ENCODE peak calls at places on chromosome 3, in four cellular contexts. V is GM23248, E is HCT116, I is hepatocyte. C is an unnamed sample.
A peak's percentile ranks its signal among the peaks of the same experiment; 100 is the strongest.

GRCh38 chr3:118987466-118987865 is 47.2 kb downstream of the IGSF11 start:
- DNase-seq in V (peak; percentile 47), E (no peak), I (peak; percentile 29), C (no peak)

GRCh38 chr3:11718582-11719405 is 75.1 kb upstream of the VGLL4 start:
- DNase-seq in V (peak; percentile 82), E (peak; percentile 26), I (peak; percentile 67), C (peak; percentile 57)

GRCh38 chr3:24522155-24522579 is 27.5 kb upstream of the THRB start:
- DNase-seq in V (no peak), E (no peak), I (peak; percentile 49), C (no peak)

GRCh38 chr3:155572085-155572484 is 172.8 kb downstream of the PLCH1 start:
- DNase-seq in V (peak; percentile 66), E (no peak), I (peak; percentile 12), C (no peak)

GRCh38 chr3:156300929-156301806 is 180.8 kb downstream of the KCNAB1 start:
- DNase-seq in V (no peak), E (no peak), I (no peak), C (no peak)

GRCh38 chr3:145557405-145557804 is 603.6 kb downstream of the PLOD2 start:
- DNase-seq in V (no peak), E (no peak), I (peak; percentile 4), C (no peak)

GRCh38 chr3:122200681-122201080 is 17.2 kb downstream of the CASR start:
- DNase-seq in V (no peak), E (no peak), I (no peak), C (no peak)

GRCh38 chr3:121592856-121593702 is at the start of gene FBXO40:
- DNase-seq in V (no peak), E (no peak), I (peak; percentile 52), C (peak; percentile 98)

GRCh38 chr3:174397848-174398247 is 461.3 kb upstream of the NAALADL2 start:
- DNase-seq in V (peak; percentile 46), E (peak; percentile 22), I (no peak), C (peak; percentile 29)

GRCh38 chr3:197749315-197749600 is 425 bp upstream of the FYTTD1 start:
- DNase-seq in V (peak; percentile 81), E (peak; percentile 35), I (peak; percentile 66), C (peak; percentile 56)

DNA sequence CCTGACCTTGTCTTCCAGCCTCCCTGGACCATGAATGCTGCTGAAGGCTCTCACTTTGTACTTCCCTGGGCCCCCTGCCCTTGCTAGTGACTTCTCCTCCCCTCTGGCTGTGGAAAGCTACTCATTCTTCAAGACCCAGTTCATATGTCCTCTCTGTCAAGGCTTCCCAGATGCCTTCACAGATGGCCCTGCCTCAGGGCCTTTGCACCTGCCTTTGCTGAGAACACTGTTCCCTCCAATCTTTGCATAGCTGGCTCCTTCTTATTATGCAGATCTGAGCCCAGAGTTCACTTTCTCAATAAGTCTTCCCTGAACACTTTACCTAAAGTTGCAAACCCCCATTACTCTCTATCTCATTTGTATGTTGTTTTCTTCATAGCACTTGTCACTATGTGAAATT is 97.1 kb upstream of the CTDSPL start:
- DNase-seq in V (no peak), E (no peak), I (no peak), C (no peak)
- H3K4me1 ChIP-seq in V (no peaks in the 10 kb centered on the region), E (no peaks in the 10 kb centered on the region), I (peaks cover 52% of the 10 kb centered on the region), C (peaks cover 14% of the 10 kb centered on the region)

DNA sequence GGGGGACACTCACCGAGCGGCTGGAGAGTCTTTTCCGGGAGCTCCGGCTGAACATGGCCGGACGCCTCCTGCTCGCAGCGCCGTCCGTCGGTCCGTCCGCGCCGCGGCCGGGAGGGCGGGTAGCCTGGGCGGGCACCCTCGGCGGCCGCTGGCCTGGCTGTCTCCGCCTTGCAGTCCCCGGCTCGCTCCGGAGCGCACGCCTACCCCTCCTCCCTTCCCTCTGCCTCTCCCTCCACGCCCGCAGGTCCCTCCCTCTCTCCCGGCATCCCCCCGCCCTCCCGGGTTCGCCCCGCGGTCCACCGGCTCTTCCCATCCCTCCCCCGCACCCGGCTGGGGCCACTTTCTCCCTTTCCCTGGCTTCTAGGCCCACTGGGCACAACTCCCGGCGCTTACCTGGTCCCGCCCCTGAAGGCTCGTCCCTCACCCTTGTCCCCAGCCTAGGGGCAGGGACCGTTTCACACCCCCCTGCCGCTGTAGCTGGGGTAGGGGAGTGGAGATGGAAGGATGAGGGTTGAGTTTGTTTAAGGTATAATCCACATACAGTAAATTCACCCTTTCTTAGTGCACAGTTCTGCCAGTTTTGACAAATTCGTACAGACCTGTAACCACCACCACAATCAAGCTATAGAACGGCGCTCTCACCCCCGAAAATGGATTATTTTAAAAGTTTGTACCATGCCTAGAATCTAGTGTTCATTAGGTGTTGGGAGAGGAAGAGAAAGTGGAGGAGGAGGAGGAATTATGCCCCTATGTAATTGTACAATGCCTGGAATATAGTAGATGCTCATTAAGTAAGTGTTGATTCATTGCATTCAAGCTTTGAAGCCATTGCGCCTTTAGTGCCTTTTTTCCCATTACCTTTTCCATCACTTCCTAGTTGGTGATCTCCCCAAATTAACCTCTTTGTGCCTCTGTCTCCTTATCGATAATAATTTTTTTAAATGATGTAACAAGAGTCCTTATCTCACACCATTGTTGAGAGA is 220.3 kb upstream of the PRICKLE2 start:
- DNase-seq in V (peak; percentile 56), E (no peak), I (peak; percentile 76), C (no peak)
- TF ChIP-seq EZH2 in V (no peak), E (peak; percentile 81), I (no peak), C (no peak)

DNA sequence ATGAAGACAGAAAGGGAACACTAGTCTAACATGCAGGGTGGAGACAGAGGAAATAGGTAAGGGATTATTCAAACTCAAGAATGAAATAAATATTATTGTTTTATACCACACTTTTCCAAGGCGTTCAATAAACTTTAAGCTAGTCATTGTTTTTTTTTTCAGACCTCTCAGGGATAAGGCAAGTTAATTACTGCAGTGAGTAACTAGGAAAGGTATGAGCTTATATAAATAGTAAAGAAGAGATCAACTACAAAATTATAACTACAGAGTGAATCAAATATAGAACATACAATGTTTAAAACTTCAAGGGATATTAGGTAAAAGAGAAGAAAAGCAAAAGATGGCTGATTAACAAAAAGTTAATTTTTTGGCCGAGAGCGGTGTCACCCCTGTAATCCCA is 31.5 kb upstream of the XXYLT1 start:
- DNase-seq in V (peak; percentile 22), E (no peak), I (no peak), C (no peak)
- TF ChIP-seq EZH2phosphoT487 in V (no peak), E (no peak), I (no peak), C (no peak)

DNA sequence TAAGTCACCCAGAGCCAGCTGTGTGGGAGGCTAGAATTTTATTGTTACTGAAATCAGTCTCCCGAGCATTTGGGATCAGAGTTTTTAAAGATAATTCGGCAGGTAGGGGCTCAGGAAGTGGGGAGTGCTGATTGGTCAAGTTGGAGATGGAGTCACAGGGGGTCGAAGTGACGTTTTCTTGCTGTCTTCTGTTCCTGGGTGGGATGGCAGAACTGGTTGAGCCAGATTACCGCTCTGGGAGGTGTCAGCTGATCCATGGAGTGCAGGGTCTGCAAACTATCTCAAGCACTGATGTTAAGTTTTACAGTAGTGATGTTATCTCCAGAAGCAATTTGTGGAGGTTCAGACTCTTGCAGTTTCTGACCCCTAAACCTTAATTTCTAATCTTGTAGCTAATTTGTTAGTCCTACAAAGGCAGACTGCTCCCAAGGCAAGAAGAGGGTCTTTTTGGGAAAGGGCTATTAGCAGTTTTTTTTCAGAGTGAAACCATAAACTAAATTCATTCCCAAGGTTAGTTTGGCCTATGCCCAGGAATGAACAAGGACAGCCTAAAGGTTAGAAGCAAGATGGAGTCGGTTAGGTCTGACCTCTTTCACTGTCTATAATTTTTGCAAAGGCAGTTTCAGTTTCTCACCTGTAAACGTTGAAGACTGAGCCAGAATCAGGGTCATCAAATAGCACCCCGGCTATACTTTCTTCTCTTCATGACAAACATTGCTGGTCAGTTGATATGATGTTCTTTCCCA is 28.2 kb downstream of the FLNB start:
- DNase-seq in V (peak; percentile 31), E (no peak), I (no peak), C (no peak)
- H3K4me1 ChIP-seq in V (peaks cover 50% of the 10 kb centered on the region), E (peaks cover 54% of the 10 kb centered on the region), I (peaks cover 57% of the 10 kb centered on the region), C (peaks cover 20% of the 10 kb centered on the region)

DNA sequence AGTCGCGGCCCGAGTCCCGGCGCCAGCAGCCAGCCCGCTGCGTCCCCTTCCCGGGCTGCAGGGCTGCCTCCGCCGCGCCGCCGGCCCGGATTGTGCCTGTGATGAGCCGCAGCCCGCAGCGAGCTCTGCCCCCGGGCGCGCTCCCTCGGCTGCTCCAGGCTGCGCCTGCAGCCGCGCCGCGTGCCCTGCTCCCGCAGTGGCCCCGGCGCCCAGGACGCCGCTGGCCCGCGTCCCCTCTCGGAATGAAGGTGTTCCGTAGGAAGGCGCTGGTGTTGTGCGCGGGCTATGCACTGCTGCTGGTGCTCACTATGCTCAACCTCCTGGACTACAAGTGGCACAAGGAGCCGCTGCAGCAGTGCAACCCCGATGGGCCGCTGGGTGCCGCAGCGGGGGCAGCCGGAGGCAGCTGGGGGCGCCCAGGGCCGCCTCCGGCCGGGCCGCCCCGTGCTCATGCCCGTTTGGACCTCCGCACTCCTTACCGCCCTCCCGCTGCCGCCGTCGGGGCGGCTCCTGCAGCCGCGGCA is 1.2 kb downstream of the CHST2 start:
- DNase-seq in V (peak; percentile 73), E (no peak), I (peak; percentile 50), C (peak; percentile 53)
- TF ChIP-seq EZH2 in V (no peak), E (no peak), I (no peak), C (no peak)

GRCh38 chr3:193884011-193884410 is 251.9 kb upstream of the HES1 start:
- DNase-seq in V (no peak), E (no peak), I (no peak), C (peak; percentile 13)
- TF ChIP-seq EZH2phosphoT487 in V (no peak), E (no peak), I (no peak), C (no peak)

DNA sequence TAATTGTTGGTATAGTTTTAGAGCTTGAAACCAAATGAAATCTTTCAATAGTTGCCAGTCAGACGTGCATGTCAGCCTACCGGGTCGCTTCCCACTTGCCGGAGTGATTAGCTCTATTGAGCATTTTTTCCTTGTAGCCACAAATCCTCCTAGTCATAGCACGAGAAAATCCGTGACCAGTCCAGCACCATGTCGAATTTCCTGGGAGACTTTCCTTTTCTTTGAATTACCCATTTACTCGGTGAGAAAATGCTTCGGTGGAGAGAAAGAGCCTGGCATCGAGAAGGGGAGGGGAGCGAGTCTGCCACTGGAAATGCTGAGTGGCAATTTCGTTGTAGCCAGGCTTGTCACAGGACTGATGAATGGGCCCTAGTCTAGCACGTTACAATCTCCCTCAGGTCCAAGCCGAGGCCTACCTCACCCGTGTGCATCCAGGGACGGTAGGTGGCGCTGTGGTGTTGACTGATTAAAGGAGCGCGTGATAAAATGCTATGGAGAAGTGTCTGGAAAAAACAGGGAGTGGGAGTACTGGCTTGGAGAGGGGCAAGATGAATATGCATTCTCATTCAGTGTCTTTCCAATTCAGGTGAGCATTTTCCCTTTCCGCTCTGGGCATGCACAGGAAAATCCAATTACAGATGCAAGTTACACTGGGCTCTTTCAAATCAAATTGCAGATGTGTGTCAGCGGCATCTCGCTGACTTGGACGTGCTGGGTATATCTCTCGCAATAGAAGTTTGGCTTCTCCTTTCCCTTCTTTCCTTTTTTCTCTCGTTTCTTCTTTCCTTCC is 238.8 kb downstream of the EDEM1 start:
- DNase-seq in V (peak; percentile 77), E (peak; percentile 71), I (peak; percentile 93), C (peak; percentile 78)
- H3K4me1 ChIP-seq in V (no peaks in the 10 kb centered on the region), E (peaks cover 4% of the 10 kb centered on the region), I (no peaks in the 10 kb centered on the region), C (peaks cover 3% of the 10 kb centered on the region)

GRCh38 chr3:126051741-126052140 is 32.2 kb downstream of the SLC41A3 start:
- DNase-seq in V (peak; percentile 16), E (no peak), I (no peak), C (no peak)
- TF ChIP-seq EZH2 in V (no peak), E (no peak), I (no peak), C (no peak)

C was measured in MM.1S.